ENCODE peak calls at places on chromosomes 2 and 18, in five cellular contexts. One of them, this sample, is unnamed.

GRCh38 chr2:139867601-139868226 is 1087.5 kb upstream of the NXPH2 start:
- DNase-seq in neuronal stem cell: no peak
- DNase-seq in HCT116: no peak
- DNase-seq in naive thymus-derived CD4-positive, alpha-beta T cell: no peak
- DNase-seq in left ventricle myocardium inferior: no peak
- DNase-seq in this sample: no peak

GRCh38 chr2:179898873-179899272 is 37.5 kb upstream of the ZNF385B start:
- DNase-seq in naive thymus-derived CD4-positive, alpha-beta T cell: no peak
- DNase-seq in HCT116: peak; percentile 61
- DNase-seq in neuronal stem cell: peak; percentile 35
- DNase-seq in left ventricle myocardium inferior: no peak
- DNase-seq in this sample: no peak

GRCh38 chr2:65128297-65129190 is 1.4 kb downstream of the RAB1A start:
- DNase-seq in left ventricle myocardium inferior: no peak
- DNase-seq in neuronal stem cell: no peak
- DNase-seq in HCT116: no peak
- DNase-seq in naive thymus-derived CD4-positive, alpha-beta T cell: peak; percentile 16
- DNase-seq in this sample: no peak

GRCh38 chr18:51537487-51537886 is 340.0 kb upstream of the MEX3C start:
- DNase-seq in left ventricle myocardium inferior: peak; percentile 21
- DNase-seq in HCT116: no peak
- DNase-seq in neuronal stem cell: peak; percentile 2
- DNase-seq in naive thymus-derived CD4-positive, alpha-beta T cell: no peak
- DNase-seq in this sample: peak; percentile 20

GRCh38 chr2:211408485-211408884 is 852.1 kb downstream of the CPS1 start:
- DNase-seq in naive thymus-derived CD4-positive, alpha-beta T cell: no peak
- DNase-seq in neuronal stem cell: peak; percentile 14
- DNase-seq in HCT116: no peak
- DNase-seq in left ventricle myocardium inferior: no peak
- DNase-seq in this sample: no peak

GRCh38 chr2:61978522-61978921 is 73.0 kb downstream of the COMMD1 start:
- DNase-seq in neuronal stem cell: no peak
- DNase-seq in naive thymus-derived CD4-positive, alpha-beta T cell: no peak
- DNase-seq in left ventricle myocardium inferior: peak; percentile 19
- DNase-seq in HCT116: no peak
- DNase-seq in this sample: no peak

GRCh38 chr2:174333502-174334277 is 1.1 kb upstream of the SP9 start:
- DNase-seq in naive thymus-derived CD4-positive, alpha-beta T cell: no peak
- DNase-seq in neuronal stem cell: peak; percentile 30
- DNase-seq in left ventricle myocardium inferior: no peak
- DNase-seq in HCT116: no peak
- DNase-seq in this sample: no peak

GRCh38 chr18:50341443-50341842 is 33.4 kb upstream of the SKA1 start:
- DNase-seq in HCT116: no peak
- DNase-seq in neuronal stem cell: no peak
- DNase-seq in naive thymus-derived CD4-positive, alpha-beta T cell: no peak
- DNase-seq in left ventricle myocardium inferior: no peak
- DNase-seq in this sample: no peak

GRCh38 chr2:158253170-158253569 is 151.5 kb downstream of the UPP2 start:
- DNase-seq in naive thymus-derived CD4-positive, alpha-beta T cell: no peak
- DNase-seq in neuronal stem cell: no peak
- DNase-seq in HCT116: no peak
- DNase-seq in left ventricle myocardium inferior: no peak
- DNase-seq in this sample: no peak

GRCh38 chr2:172248381-172249173 is 145.9 kb upstream of the DLX2 start:
- DNase-seq in left ventricle myocardium inferior: no peak
- DNase-seq in HCT116: no peak
- DNase-seq in naive thymus-derived CD4-positive, alpha-beta T cell: no peak
- DNase-seq in neuronal stem cell: no peak
- DNase-seq in this sample: no peak

GRCh38 chr2:32922466-32922865 is 24.3 kb upstream of the LTBP1 start:
- DNase-seq in HCT116: no peak
- DNase-seq in naive thymus-derived CD4-positive, alpha-beta T cell: no peak
- DNase-seq in neuronal stem cell: no peak
- DNase-seq in left ventricle myocardium inferior: no peak
- DNase-seq in this sample: no peak

GRCh38 chr2:204452464-204453023 is 92.7 kb upstream of the PARD3B start:
- DNase-seq in left ventricle myocardium inferior: no peak
- DNase-seq in HCT116: peak; percentile 23
- DNase-seq in neuronal stem cell: peak; percentile 77
- DNase-seq in naive thymus-derived CD4-positive, alpha-beta T cell: no peak
- DNase-seq in this sample: no peak

GRCh38 chr2:97849881-97850540 is 136.6 kb downstream of the ZAP70 start:
- DNase-seq in naive thymus-derived CD4-positive, alpha-beta T cell: no peak
- DNase-seq in HCT116: no peak
- DNase-seq in neuronal stem cell: no peak
- DNase-seq in left ventricle myocardium inferior: no peak
- DNase-seq in this sample: no peak

GRCh38 chr2:235032466-235032865 is 80.6 kb downstream of the SH3BP4 start:
- DNase-seq in neuronal stem cell: no peak
- DNase-seq in HCT116: no peak
- DNase-seq in naive thymus-derived CD4-positive, alpha-beta T cell: no peak
- DNase-seq in left ventricle myocardium inferior: no peak
- DNase-seq in this sample: no peak

GRCh38 chr2:216724190-216724589 is 28.8 kb upstream of the IGFBP5 start:
- DNase-seq in left ventricle myocardium inferior: no peak
- DNase-seq in neuronal stem cell: no peak
- DNase-seq in naive thymus-derived CD4-positive, alpha-beta T cell: no peak
- DNase-seq in HCT116: no peak
- DNase-seq in this sample: no peak

GRCh38 chr2:120499784-120500495 is 154.0 kb downstream of the INHBB start:
- DNase-seq in HCT116: no peak
- DNase-seq in neuronal stem cell: no peak
- DNase-seq in naive thymus-derived CD4-positive, alpha-beta T cell: no peak
- DNase-seq in left ventricle myocardium inferior: no peak
- DNase-seq in this sample: no peak

GRCh38 chr18:71442830-71443229 is 1101.3 kb downstream of the CBLN2 start:
- DNase-seq in left ventricle myocardium inferior: no peak
- DNase-seq in naive thymus-derived CD4-positive, alpha-beta T cell: no peak
- DNase-seq in HCT116: no peak
- DNase-seq in neuronal stem cell: no peak
- DNase-seq in this sample: no peak

GRCh38 chr18:50466634-50467033 is 91.8 kb downstream of the SKA1 start:
- DNase-seq in left ventricle myocardium inferior: no peak
- DNase-seq in neuronal stem cell: no peak
- DNase-seq in naive thymus-derived CD4-positive, alpha-beta T cell: no peak
- DNase-seq in HCT116: no peak
- DNase-seq in this sample: no peak

GRCh38 chr2:135124924-135125886 is 73.1 kb downstream of the RAB3GAP1 start:
- DNase-seq in neuronal stem cell: no peak
- DNase-seq in naive thymus-derived CD4-positive, alpha-beta T cell: no peak
- DNase-seq in left ventricle myocardium inferior: no peak
- DNase-seq in HCT116: peak; percentile 62
- DNase-seq in this sample: no peak

GRCh38 chr2:15773204-15773603 is 167.1 kb upstream of the MYCN start:
- DNase-seq in naive thymus-derived CD4-positive, alpha-beta T cell: no peak
- DNase-seq in HCT116: no peak
- DNase-seq in neuronal stem cell: no peak
- DNase-seq in left ventricle myocardium inferior: no peak
- DNase-seq in this sample: no peak

GRCh38 chr18:48356909-48357631 is 52.1 kb downstream of the ZBTB7C start:
- DNase-seq in neuronal stem cell: no peak
- DNase-seq in HCT116: no peak
- DNase-seq in naive thymus-derived CD4-positive, alpha-beta T cell: no peak
- DNase-seq in left ventricle myocardium inferior: no peak
- DNase-seq in this sample: no peak

GRCh38 chr2:138115664-138116063 is 151.4 kb downstream of the HNMT start:
- DNase-seq in naive thymus-derived CD4-positive, alpha-beta T cell: no peak
- DNase-seq in HCT116: no peak
- DNase-seq in neuronal stem cell: no peak
- DNase-seq in left ventricle myocardium inferior: no peak
- DNase-seq in this sample: no peak

GRCh38 chr2:239318091-239318725 is 82.6 kb downstream of the HDAC4 start:
- DNase-seq in HCT116: no peak
- DNase-seq in neuronal stem cell: no peak
- DNase-seq in naive thymus-derived CD4-positive, alpha-beta T cell: no peak
- DNase-seq in left ventricle myocardium inferior: no peak
- DNase-seq in this sample: no peak

GRCh38 chr2:169839954-169840746 is 12.9 kb downstream of the UBR3 start:
- DNase-seq in left ventricle myocardium inferior: no peak
- DNase-seq in naive thymus-derived CD4-positive, alpha-beta T cell: no peak
- DNase-seq in neuronal stem cell: no peak
- DNase-seq in HCT116: no peak
- DNase-seq in this sample: no peak

GRCh38 chr2:142642654-142643053 is 234.8 kb upstream of the KYNU start:
- DNase-seq in HCT116: no peak
- DNase-seq in naive thymus-derived CD4-positive, alpha-beta T cell: no peak
- DNase-seq in left ventricle myocardium inferior: no peak
- DNase-seq in neuronal stem cell: no peak
- DNase-seq in this sample: no peak

GRCh38 chr2:133312335-133312734 is 255.9 kb downstream of the NCKAP5 start:
- DNase-seq in neuronal stem cell: no peak
- DNase-seq in HCT116: no peak
- DNase-seq in naive thymus-derived CD4-positive, alpha-beta T cell: no peak
- DNase-seq in left ventricle myocardium inferior: no peak
- DNase-seq in this sample: no peak

GRCh38 chr2:20218331-20219320 is 6.3 kb downstream of the SDC1 start:
- DNase-seq in HCT116: no peak
- DNase-seq in left ventricle myocardium inferior: no peak
- DNase-seq in neuronal stem cell: no peak
- DNase-seq in naive thymus-derived CD4-positive, alpha-beta T cell: no peak
- DNase-seq in this sample: peak; percentile 24

GRCh38 chr18:9082763-9083510 is 19.6 kb upstream of the NDUFV2 start:
- DNase-seq in left ventricle myocardium inferior: no peak
- DNase-seq in HCT116: no peak
- DNase-seq in naive thymus-derived CD4-positive, alpha-beta T cell: peak; percentile 52
- DNase-seq in neuronal stem cell: no peak
- DNase-seq in this sample: no peak

GRCh38 chr2:237178396-237178795 is 92.7 kb downstream of the COPS8 start:
- DNase-seq in naive thymus-derived CD4-positive, alpha-beta T cell: no peak
- DNase-seq in neuronal stem cell: no peak
- DNase-seq in left ventricle myocardium inferior: no peak
- DNase-seq in HCT116: no peak
- DNase-seq in this sample: no peak

GRCh38 chr2:190965580-190966222 is 48.3 kb downstream of the STAT1 start:
- DNase-seq in neuronal stem cell: no peak
- DNase-seq in HCT116: no peak
- DNase-seq in left ventricle myocardium inferior: no peak
- DNase-seq in naive thymus-derived CD4-positive, alpha-beta T cell: no peak
- DNase-seq in this sample: no peak

GRCh38 chr2:71299507-71299906 is 32.1 kb upstream of the ZNF638 start:
- DNase-seq in naive thymus-derived CD4-positive, alpha-beta T cell: no peak
- DNase-seq in left ventricle myocardium inferior: no peak
- DNase-seq in HCT116: no peak
- DNase-seq in neuronal stem cell: peak; percentile 20
- DNase-seq in this sample: no peak

GRCh38 chr2:149038442-149039212 is at the start of gene LYPD6B:
- DNase-seq in left ventricle myocardium inferior: no peak
- DNase-seq in naive thymus-derived CD4-positive, alpha-beta T cell: no peak
- DNase-seq in HCT116: no peak
- DNase-seq in neuronal stem cell: no peak
- DNase-seq in this sample: peak; percentile 74

GRCh38 chr2:38261569-38262513 is 115.2 kb downstream of the ATL2 start:
- DNase-seq in naive thymus-derived CD4-positive, alpha-beta T cell: no peak
- DNase-seq in left ventricle myocardium inferior: no peak
- DNase-seq in neuronal stem cell: no peak
- DNase-seq in HCT116: no peak
- DNase-seq in this sample: no peak

GRCh38 chr2:176170606-176171005 is 13.5 kb downstream of the HOXD3 start:
- DNase-seq in HCT116: no peak
- DNase-seq in naive thymus-derived CD4-positive, alpha-beta T cell: no peak
- DNase-seq in left ventricle myocardium inferior: no peak
- DNase-seq in neuronal stem cell: no peak
- DNase-seq in this sample: no peak

GRCh38 chr2:172253190-172254052 is 150.7 kb upstream of the DLX2 start:
- DNase-seq in left ventricle myocardium inferior: no peak
- DNase-seq in neuronal stem cell: no peak
- DNase-seq in naive thymus-derived CD4-positive, alpha-beta T cell: no peak
- DNase-seq in HCT116: peak; percentile 100
- DNase-seq in this sample: no peak

GRCh38 chr2:40371525-40372277 is 80.2 kb downstream of the SLC8A1 start:
- DNase-seq in left ventricle myocardium inferior: no peak
- DNase-seq in neuronal stem cell: peak; percentile 30
- DNase-seq in HCT116: no peak
- DNase-seq in naive thymus-derived CD4-positive, alpha-beta T cell: no peak
- DNase-seq in this sample: no peak

GRCh38 chr18:6782861-6783260 is 53.3 kb downstream of the ARHGAP28 start:
- DNase-seq in HCT116: no peak
- DNase-seq in naive thymus-derived CD4-positive, alpha-beta T cell: no peak
- DNase-seq in neuronal stem cell: no peak
- DNase-seq in left ventricle myocardium inferior: no peak
- DNase-seq in this sample: no peak
- H3K4me1 ChIP-seq in HCT116: no peaks in the 10 kb centered on the region
- H3K4me1 ChIP-seq in naive thymus-derived CD4-positive, alpha-beta T cell: no peaks in the 10 kb centered on the region
- H3K4me1 ChIP-seq in neuronal stem cell: peaks cover 10% of the 10 kb centered on the region
- H3K4me1 ChIP-seq in left ventricle myocardium inferior: peaks cover 15% of the 10 kb centered on the region
- H3K4me1 ChIP-seq in this sample: no peaks in the 10 kb centered on the region

DNA sequence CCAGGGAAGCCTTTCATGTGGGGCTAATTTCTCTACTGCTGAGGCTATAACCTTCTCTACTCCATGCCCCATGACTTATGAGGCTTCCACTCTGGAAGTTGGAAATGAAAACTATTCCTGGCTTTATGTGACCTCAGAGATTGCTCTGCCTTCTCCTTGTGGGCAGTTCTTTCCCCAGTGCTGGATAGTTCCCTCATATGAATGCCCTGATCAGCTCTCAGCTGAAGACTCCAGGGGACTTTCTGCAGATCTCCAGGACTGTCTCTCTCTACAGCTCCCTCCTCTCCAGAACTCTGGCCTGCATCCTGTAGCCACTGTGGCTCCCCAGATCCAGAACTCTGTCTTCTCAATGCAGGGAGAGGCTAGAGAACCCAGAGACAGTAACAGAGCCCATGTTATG is 235.1 kb downstream of the SEPTIN10 start:
- DNase-seq in left ventricle myocardium inferior: no peak
- DNase-seq in neuronal stem cell: no peak
- DNase-seq in naive thymus-derived CD4-positive, alpha-beta T cell: no peak
- DNase-seq in HCT116: no peak
- DNase-seq in this sample: peak; percentile 4
- H3K4me1 ChIP-seq in left ventricle myocardium inferior: peaks cover 52% of the 10 kb centered on the region
- H3K4me1 ChIP-seq in neuronal stem cell: peaks cover 13% of the 10 kb centered on the region
- H3K4me1 ChIP-seq in naive thymus-derived CD4-positive, alpha-beta T cell: no peaks in the 10 kb centered on the region
- H3K4me1 ChIP-seq in HCT116: no peaks in the 10 kb centered on the region
- H3K4me1 ChIP-seq in this sample: no peaks in the 10 kb centered on the region

GRCh38 chr2:128290356-128290755 is 28.3 kb downstream of the HS6ST1 start:
- DNase-seq in neuronal stem cell: no peak
- DNase-seq in left ventricle myocardium inferior: no peak
- DNase-seq in naive thymus-derived CD4-positive, alpha-beta T cell: no peak
- DNase-seq in HCT116: no peak
- DNase-seq in this sample: no peak
- H3K4me1 ChIP-seq in neuronal stem cell: peaks cover 24% of the 10 kb centered on the region
- H3K4me1 ChIP-seq in left ventricle myocardium inferior: peaks cover 75% of the 10 kb centered on the region
- H3K4me1 ChIP-seq in naive thymus-derived CD4-positive, alpha-beta T cell: no peaks in the 10 kb centered on the region
- H3K4me1 ChIP-seq in HCT116: no peaks in the 10 kb centered on the region
- H3K4me1 ChIP-seq in this sample: no peaks in the 10 kb centered on the region

DNA sequence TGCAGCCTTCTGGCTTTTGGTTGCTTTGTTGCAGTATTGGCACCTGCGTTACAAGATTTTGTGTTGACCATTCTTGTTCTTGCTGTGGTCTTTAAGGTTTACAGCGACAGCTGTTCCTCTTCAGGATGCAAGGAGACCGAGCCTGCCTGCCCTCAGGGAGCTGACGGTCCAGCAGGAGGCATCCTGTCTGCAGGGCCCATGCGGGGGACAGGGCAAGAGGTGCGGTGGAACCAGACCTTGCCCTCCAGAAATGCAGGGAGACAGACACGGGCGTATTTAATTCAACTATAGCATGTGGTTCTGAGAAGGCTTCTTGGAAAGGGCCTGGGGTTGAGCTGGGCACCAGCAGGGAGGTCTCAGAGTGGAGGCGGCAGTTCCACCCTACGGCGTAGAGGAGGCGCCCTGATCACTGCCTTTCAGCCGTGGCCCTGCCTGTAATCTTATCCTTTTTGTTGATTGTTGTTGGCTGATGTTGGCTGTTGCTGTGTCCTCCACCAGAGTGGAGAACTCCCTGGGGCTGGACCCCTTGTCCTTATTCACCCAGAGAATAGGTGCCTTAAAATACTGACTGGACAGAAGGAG is 71.7 kb downstream of the HPCAL1 start:
- DNase-seq in left ventricle myocardium inferior: no peak
- DNase-seq in naive thymus-derived CD4-positive, alpha-beta T cell: no peak
- DNase-seq in HCT116: no peak
- DNase-seq in neuronal stem cell: no peak
- DNase-seq in this sample: no peak
- H3K4me1 ChIP-seq in left ventricle myocardium inferior: peaks cover 31% of the 10 kb centered on the region
- H3K4me1 ChIP-seq in naive thymus-derived CD4-positive, alpha-beta T cell: peaks cover 48% of the 10 kb centered on the region
- H3K4me1 ChIP-seq in HCT116: no peaks in the 10 kb centered on the region
- H3K4me1 ChIP-seq in neuronal stem cell: peaks cover 21% of the 10 kb centered on the region
- H3K4me1 ChIP-seq in this sample: peaks cover 26% of the 10 kb centered on the region

This sample was measured in Peyer's patch.